ENCODE peak calls at places on chromosomes 11 and 22, in seven cellular contexts. One of them, this sample, is unnamed.

GRCh38 chr22:35631597-35631996 is 14.5 kb upstream of the MB start:
- DNase-seq in activated naive CD4-positive, alpha-beta T cell treated with Interleukin-2 at 50 U/mL for 16 hours: peak
- DNase-seq in activated CD8-positive, alpha-beta memory T cell treated with anti-CD3 and anti-CD28 coated beads for 4 hours: no peak
- DNase-seq in frontal cortex: no peak
- DNase-seq in stimulated activated CD4-positive, alpha-beta T cell treated with anti-CD3 and anti-CD28 coated beads, Interleukin-2, amount 100 ng/mL, for 48 hours: peak
- DNase-seq in NCI-H510A: peak
- DNase-seq in amniotic stem cell: no peak
- DNase-seq in this sample: no peak

GRCh38 chr22:27670701-27671412 is 130.7 kb downstream of the MN1 start:
- DNase-seq in NCI-H510A: no peak
- DNase-seq in frontal cortex: peak
- DNase-seq in amniotic stem cell: no peak
- DNase-seq in activated CD8-positive, alpha-beta memory T cell treated with anti-CD3 and anti-CD28 coated beads for 4 hours: no peak
- DNase-seq in stimulated activated CD4-positive, alpha-beta T cell treated with anti-CD3 and anti-CD28 coated beads, Interleukin-2, amount 100 ng/mL, for 48 hours: no peak
- DNase-seq in activated naive CD4-positive, alpha-beta T cell treated with Interleukin-2 at 50 U/mL for 16 hours: no peak
- DNase-seq in this sample: no peak

GRCh38 chr11:95229199-95230053 is 1.6 kb downstream of the SESN3 start:
- DNase-seq in activated CD8-positive, alpha-beta memory T cell treated with anti-CD3 and anti-CD28 coated beads for 4 hours: no peak
- DNase-seq in stimulated activated CD4-positive, alpha-beta T cell treated with anti-CD3 and anti-CD28 coated beads, Interleukin-2, amount 100 ng/mL, for 48 hours: no peak
- DNase-seq in frontal cortex: no peak
- DNase-seq in activated naive CD4-positive, alpha-beta T cell treated with Interleukin-2 at 50 U/mL for 16 hours: no peak
- DNase-seq in amniotic stem cell: peak
- DNase-seq in NCI-H510A: no peak
- DNase-seq in this sample: no peak

GRCh38 chr22:30404307-30404706 is 7.5 kb downstream of the SEC14L2 start:
- DNase-seq in activated naive CD4-positive, alpha-beta T cell treated with Interleukin-2 at 50 U/mL for 16 hours: no peak
- DNase-seq in activated CD8-positive, alpha-beta memory T cell treated with anti-CD3 and anti-CD28 coated beads for 4 hours: no peak
- DNase-seq in amniotic stem cell: no peak
- DNase-seq in NCI-H510A: no peak
- DNase-seq in frontal cortex: no peak
- DNase-seq in stimulated activated CD4-positive, alpha-beta T cell treated with anti-CD3 and anti-CD28 coated beads, Interleukin-2, amount 100 ng/mL, for 48 hours: no peak
- DNase-seq in this sample: no peak

GRCh38 chr11:45104790-45105084 is 41.7 kb upstream of the PRDM11 start:
- DNase-seq in amniotic stem cell: no peak
- DNase-seq in activated naive CD4-positive, alpha-beta T cell treated with Interleukin-2 at 50 U/mL for 16 hours: no peak
- DNase-seq in stimulated activated CD4-positive, alpha-beta T cell treated with anti-CD3 and anti-CD28 coated beads, Interleukin-2, amount 100 ng/mL, for 48 hours: no peak
- DNase-seq in activated CD8-positive, alpha-beta memory T cell treated with anti-CD3 and anti-CD28 coated beads for 4 hours: no peak
- DNase-seq in frontal cortex: no peak
- DNase-seq in NCI-H510A: no peak
- DNase-seq in this sample: no peak

GRCh38 chr11:124897681-124898680 is at the start of gene ROBO4:
- DNase-seq in activated CD8-positive, alpha-beta memory T cell treated with anti-CD3 and anti-CD28 coated beads for 4 hours: no peak
- DNase-seq in frontal cortex: no peak
- DNase-seq in stimulated activated CD4-positive, alpha-beta T cell treated with anti-CD3 and anti-CD28 coated beads, Interleukin-2, amount 100 ng/mL, for 48 hours: no peak
- DNase-seq in activated naive CD4-positive, alpha-beta T cell treated with Interleukin-2 at 50 U/mL for 16 hours: no peak
- DNase-seq in NCI-H510A: no peak
- DNase-seq in amniotic stem cell: peak
- DNase-seq in this sample: peak

GRCh38 chr11:73521621-73522020 is 76.3 kb downstream of the FAM168A start:
- DNase-seq in activated CD8-positive, alpha-beta memory T cell treated with anti-CD3 and anti-CD28 coated beads for 4 hours: no peak
- DNase-seq in amniotic stem cell: no peak
- DNase-seq in frontal cortex: no peak
- DNase-seq in NCI-H510A: no peak
- DNase-seq in stimulated activated CD4-positive, alpha-beta T cell treated with anti-CD3 and anti-CD28 coated beads, Interleukin-2, amount 100 ng/mL, for 48 hours: no peak
- DNase-seq in activated naive CD4-positive, alpha-beta T cell treated with Interleukin-2 at 50 U/mL for 16 hours: no peak
- DNase-seq in this sample: no peak

GRCh38 chr11:62108971-62109391 is 14.8 kb upstream of the INCENP start:
- DNase-seq in NCI-H510A: no peak
- DNase-seq in stimulated activated CD4-positive, alpha-beta T cell treated with anti-CD3 and anti-CD28 coated beads, Interleukin-2, amount 100 ng/mL, for 48 hours: no peak
- DNase-seq in activated CD8-positive, alpha-beta memory T cell treated with anti-CD3 and anti-CD28 coated beads for 4 hours: no peak
- DNase-seq in frontal cortex: no peak
- DNase-seq in amniotic stem cell: peak
- DNase-seq in activated naive CD4-positive, alpha-beta T cell treated with Interleukin-2 at 50 U/mL for 16 hours: no peak
- DNase-seq in this sample: no peak

GRCh38 chr11:129917231-129917630 is 21.9 kb upstream of the NFRKB start:
- DNase-seq in stimulated activated CD4-positive, alpha-beta T cell treated with anti-CD3 and anti-CD28 coated beads, Interleukin-2, amount 100 ng/mL, for 48 hours: no peak
- DNase-seq in NCI-H510A: no peak
- DNase-seq in activated CD8-positive, alpha-beta memory T cell treated with anti-CD3 and anti-CD28 coated beads for 4 hours: no peak
- DNase-seq in activated naive CD4-positive, alpha-beta T cell treated with Interleukin-2 at 50 U/mL for 16 hours: no peak
- DNase-seq in frontal cortex: no peak
- DNase-seq in amniotic stem cell: no peak
- DNase-seq in this sample: no peak

GRCh38 chr11:61907871-61908729 is 9.3 kb downstream of the RAB3IL1 start:
- DNase-seq in activated naive CD4-positive, alpha-beta T cell treated with Interleukin-2 at 50 U/mL for 16 hours: no peak
- DNase-seq in amniotic stem cell: no peak
- DNase-seq in activated CD8-positive, alpha-beta memory T cell treated with anti-CD3 and anti-CD28 coated beads for 4 hours: no peak
- DNase-seq in frontal cortex: no peak
- DNase-seq in NCI-H510A: no peak
- DNase-seq in stimulated activated CD4-positive, alpha-beta T cell treated with anti-CD3 and anti-CD28 coated beads, Interleukin-2, amount 100 ng/mL, for 48 hours: no peak
- DNase-seq in this sample: no peak

GRCh38 chr22:36164621-36165020 is 4.1 kb upstream of the APOL3 start:
- DNase-seq in frontal cortex: no peak
- DNase-seq in activated naive CD4-positive, alpha-beta T cell treated with Interleukin-2 at 50 U/mL for 16 hours: no peak
- DNase-seq in NCI-H510A: no peak
- DNase-seq in activated CD8-positive, alpha-beta memory T cell treated with anti-CD3 and anti-CD28 coated beads for 4 hours: no peak
- DNase-seq in amniotic stem cell: no peak
- DNase-seq in stimulated activated CD4-positive, alpha-beta T cell treated with anti-CD3 and anti-CD28 coated beads, Interleukin-2, amount 100 ng/mL, for 48 hours: no peak
- DNase-seq in this sample: no peak

GRCh38 chr11:131942878-131943277 is 572.5 kb downstream of the NTM start:
- DNase-seq in activated naive CD4-positive, alpha-beta T cell treated with Interleukin-2 at 50 U/mL for 16 hours: no peak
- DNase-seq in frontal cortex: no peak
- DNase-seq in amniotic stem cell: no peak
- DNase-seq in activated CD8-positive, alpha-beta memory T cell treated with anti-CD3 and anti-CD28 coated beads for 4 hours: no peak
- DNase-seq in NCI-H510A: no peak
- DNase-seq in stimulated activated CD4-positive, alpha-beta T cell treated with anti-CD3 and anti-CD28 coated beads, Interleukin-2, amount 100 ng/mL, for 48 hours: no peak
- DNase-seq in this sample: no peak

GRCh38 chr11:27770576-27770975 is 70.3 kb upstream of the BDNF start:
- DNase-seq in stimulated activated CD4-positive, alpha-beta T cell treated with anti-CD3 and anti-CD28 coated beads, Interleukin-2, amount 100 ng/mL, for 48 hours: no peak
- DNase-seq in activated naive CD4-positive, alpha-beta T cell treated with Interleukin-2 at 50 U/mL for 16 hours: no peak
- DNase-seq in NCI-H510A: no peak
- DNase-seq in activated CD8-positive, alpha-beta memory T cell treated with anti-CD3 and anti-CD28 coated beads for 4 hours: no peak
- DNase-seq in amniotic stem cell: no peak
- DNase-seq in frontal cortex: no peak
- DNase-seq in this sample: no peak

GRCh38 chr11:128323381-128323780 is 264.0 kb downstream of the ETS1 start:
- DNase-seq in amniotic stem cell: no peak
- DNase-seq in NCI-H510A: no peak
- DNase-seq in activated naive CD4-positive, alpha-beta T cell treated with Interleukin-2 at 50 U/mL for 16 hours: no peak
- DNase-seq in activated CD8-positive, alpha-beta memory T cell treated with anti-CD3 and anti-CD28 coated beads for 4 hours: no peak
- DNase-seq in frontal cortex: no peak
- DNase-seq in stimulated activated CD4-positive, alpha-beta T cell treated with anti-CD3 and anti-CD28 coated beads, Interleukin-2, amount 100 ng/mL, for 48 hours: no peak
- DNase-seq in this sample: no peak

GRCh38 chr11:26079966-26080365 is 252.0 kb upstream of the ANO3 start:
- DNase-seq in frontal cortex: no peak
- DNase-seq in activated naive CD4-positive, alpha-beta T cell treated with Interleukin-2 at 50 U/mL for 16 hours: no peak
- DNase-seq in stimulated activated CD4-positive, alpha-beta T cell treated with anti-CD3 and anti-CD28 coated beads, Interleukin-2, amount 100 ng/mL, for 48 hours: no peak
- DNase-seq in activated CD8-positive, alpha-beta memory T cell treated with anti-CD3 and anti-CD28 coated beads for 4 hours: no peak
- DNase-seq in amniotic stem cell: no peak
- DNase-seq in NCI-H510A: no peak
- DNase-seq in this sample: no peak

GRCh38 chr11:21552910-21553309 is 640.0 kb upstream of the ANO5 start:
- DNase-seq in activated naive CD4-positive, alpha-beta T cell treated with Interleukin-2 at 50 U/mL for 16 hours: no peak
- DNase-seq in activated CD8-positive, alpha-beta memory T cell treated with anti-CD3 and anti-CD28 coated beads for 4 hours: no peak
- DNase-seq in amniotic stem cell: no peak
- DNase-seq in frontal cortex: no peak
- DNase-seq in NCI-H510A: no peak
- DNase-seq in stimulated activated CD4-positive, alpha-beta T cell treated with anti-CD3 and anti-CD28 coated beads, Interleukin-2, amount 100 ng/mL, for 48 hours: no peak
- DNase-seq in this sample: no peak

GRCh38 chr11:120025606-120026335 is 112.1 kb downstream of the TRIM29 start:
- DNase-seq in frontal cortex: no peak
- DNase-seq in activated CD8-positive, alpha-beta memory T cell treated with anti-CD3 and anti-CD28 coated beads for 4 hours: no peak
- DNase-seq in amniotic stem cell: no peak
- DNase-seq in NCI-H510A: no peak
- DNase-seq in activated naive CD4-positive, alpha-beta T cell treated with Interleukin-2 at 50 U/mL for 16 hours: no peak
- DNase-seq in stimulated activated CD4-positive, alpha-beta T cell treated with anti-CD3 and anti-CD28 coated beads, Interleukin-2, amount 100 ng/mL, for 48 hours: no peak
- DNase-seq in this sample: no peak

GRCh38 chr11:8773916-8774537 is 91.4 kb downstream of the RPL27A start:
- DNase-seq in activated CD8-positive, alpha-beta memory T cell treated with anti-CD3 and anti-CD28 coated beads for 4 hours: no peak
- DNase-seq in activated naive CD4-positive, alpha-beta T cell treated with Interleukin-2 at 50 U/mL for 16 hours: no peak
- DNase-seq in frontal cortex: no peak
- DNase-seq in NCI-H510A: no peak
- DNase-seq in amniotic stem cell: no peak
- DNase-seq in stimulated activated CD4-positive, alpha-beta T cell treated with anti-CD3 and anti-CD28 coated beads, Interleukin-2, amount 100 ng/mL, for 48 hours: no peak
- DNase-seq in this sample: no peak

GRCh38 chr11:78231962-78232459 is 43.3 kb downstream of the USP35 start:
- DNase-seq in activated naive CD4-positive, alpha-beta T cell treated with Interleukin-2 at 50 U/mL for 16 hours: no peak
- DNase-seq in activated CD8-positive, alpha-beta memory T cell treated with anti-CD3 and anti-CD28 coated beads for 4 hours: no peak
- DNase-seq in frontal cortex: no peak
- DNase-seq in stimulated activated CD4-positive, alpha-beta T cell treated with anti-CD3 and anti-CD28 coated beads, Interleukin-2, amount 100 ng/mL, for 48 hours: no peak
- DNase-seq in amniotic stem cell: no peak
- DNase-seq in NCI-H510A: no peak
- DNase-seq in this sample: peak

GRCh38 chr11:3840870-3841425 is at the start of gene RHOG:
- DNase-seq in activated CD8-positive, alpha-beta memory T cell treated with anti-CD3 and anti-CD28 coated beads for 4 hours: no peak
- DNase-seq in activated naive CD4-positive, alpha-beta T cell treated with Interleukin-2 at 50 U/mL for 16 hours: no peak
- DNase-seq in stimulated activated CD4-positive, alpha-beta T cell treated with anti-CD3 and anti-CD28 coated beads, Interleukin-2, amount 100 ng/mL, for 48 hours: no peak
- DNase-seq in NCI-H510A: no peak
- DNase-seq in amniotic stem cell: peak
- DNase-seq in frontal cortex: peak
- DNase-seq in this sample: peak

GRCh38 chr11:13983081-13983751 is 20.7 kb downstream of the SPON1 start:
- DNase-seq in stimulated activated CD4-positive, alpha-beta T cell treated with anti-CD3 and anti-CD28 coated beads, Interleukin-2, amount 100 ng/mL, for 48 hours: no peak
- DNase-seq in amniotic stem cell: no peak
- DNase-seq in NCI-H510A: no peak
- DNase-seq in activated CD8-positive, alpha-beta memory T cell treated with anti-CD3 and anti-CD28 coated beads for 4 hours: no peak
- DNase-seq in frontal cortex: no peak
- DNase-seq in activated naive CD4-positive, alpha-beta T cell treated with Interleukin-2 at 50 U/mL for 16 hours: no peak
- DNase-seq in this sample: no peak

GRCh38 chr11:83194284-83195175 is 1.0 kb downstream of the ANKRD42 start:
- DNase-seq in stimulated activated CD4-positive, alpha-beta T cell treated with anti-CD3 and anti-CD28 coated beads, Interleukin-2, amount 100 ng/mL, for 48 hours: peak
- DNase-seq in frontal cortex: peak
- DNase-seq in activated CD8-positive, alpha-beta memory T cell treated with anti-CD3 and anti-CD28 coated beads for 4 hours: peak
- DNase-seq in amniotic stem cell: peak
- DNase-seq in activated naive CD4-positive, alpha-beta T cell treated with Interleukin-2 at 50 U/mL for 16 hours: peak
- DNase-seq in NCI-H510A: no peak
- DNase-seq in this sample: no peak

GRCh38 chr11:33996498-33997454 is 54.8 kb upstream of the CAPRIN1 start:
- DNase-seq in amniotic stem cell: peak
- DNase-seq in stimulated activated CD4-positive, alpha-beta T cell treated with anti-CD3 and anti-CD28 coated beads, Interleukin-2, amount 100 ng/mL, for 48 hours: peak
- DNase-seq in NCI-H510A: peak
- DNase-seq in activated CD8-positive, alpha-beta memory T cell treated with anti-CD3 and anti-CD28 coated beads for 4 hours: peak
- DNase-seq in activated naive CD4-positive, alpha-beta T cell treated with Interleukin-2 at 50 U/mL for 16 hours: peak
- DNase-seq in frontal cortex: peak
- DNase-seq in this sample: peak

GRCh38 chr11:101867951-101868350 is 46.9 kb upstream of the CEP126 start:
- DNase-seq in stimulated activated CD4-positive, alpha-beta T cell treated with anti-CD3 and anti-CD28 coated beads, Interleukin-2, amount 100 ng/mL, for 48 hours: no peak
- DNase-seq in NCI-H510A: no peak
- DNase-seq in amniotic stem cell: no peak
- DNase-seq in activated naive CD4-positive, alpha-beta T cell treated with Interleukin-2 at 50 U/mL for 16 hours: no peak
- DNase-seq in frontal cortex: no peak
- DNase-seq in activated CD8-positive, alpha-beta memory T cell treated with anti-CD3 and anti-CD28 coated beads for 4 hours: no peak
- DNase-seq in this sample: no peak

GRCh38 chr11:17161515-17161914 is 46.3 kb downstream of the PIK3C2A start:
- DNase-seq in frontal cortex: no peak
- DNase-seq in NCI-H510A: no peak
- DNase-seq in activated naive CD4-positive, alpha-beta T cell treated with Interleukin-2 at 50 U/mL for 16 hours: no peak
- DNase-seq in stimulated activated CD4-positive, alpha-beta T cell treated with anti-CD3 and anti-CD28 coated beads, Interleukin-2, amount 100 ng/mL, for 48 hours: no peak
- DNase-seq in amniotic stem cell: no peak
- DNase-seq in activated CD8-positive, alpha-beta memory T cell treated with anti-CD3 and anti-CD28 coated beads for 4 hours: no peak
- DNase-seq in this sample: no peak

GRCh38 chr11:76588455-76589325 is 81.9 kb downstream of the LRRC32 start:
- DNase-seq in activated naive CD4-positive, alpha-beta T cell treated with Interleukin-2 at 50 U/mL for 16 hours: peak
- DNase-seq in frontal cortex: no peak
- DNase-seq in amniotic stem cell: no peak
- DNase-seq in activated CD8-positive, alpha-beta memory T cell treated with anti-CD3 and anti-CD28 coated beads for 4 hours: peak
- DNase-seq in stimulated activated CD4-positive, alpha-beta T cell treated with anti-CD3 and anti-CD28 coated beads, Interleukin-2, amount 100 ng/mL, for 48 hours: peak
- DNase-seq in NCI-H510A: no peak
- DNase-seq in this sample: no peak

GRCh38 chr11:103499710-103500340 is 390.6 kb downstream of the DYNC2H1 start:
- DNase-seq in activated naive CD4-positive, alpha-beta T cell treated with Interleukin-2 at 50 U/mL for 16 hours: no peak
- DNase-seq in frontal cortex: no peak
- DNase-seq in activated CD8-positive, alpha-beta memory T cell treated with anti-CD3 and anti-CD28 coated beads for 4 hours: no peak
- DNase-seq in amniotic stem cell: no peak
- DNase-seq in NCI-H510A: no peak
- DNase-seq in stimulated activated CD4-positive, alpha-beta T cell treated with anti-CD3 and anti-CD28 coated beads, Interleukin-2, amount 100 ng/mL, for 48 hours: no peak
- DNase-seq in this sample: no peak

GRCh38 chr11:1778141-1778911 is 14.6 kb upstream of the CTSD start:
- DNase-seq in stimulated activated CD4-positive, alpha-beta T cell treated with anti-CD3 and anti-CD28 coated beads, Interleukin-2, amount 100 ng/mL, for 48 hours: no peak
- DNase-seq in activated naive CD4-positive, alpha-beta T cell treated with Interleukin-2 at 50 U/mL for 16 hours: no peak
- DNase-seq in frontal cortex: no peak
- DNase-seq in amniotic stem cell: no peak
- DNase-seq in NCI-H510A: no peak
- DNase-seq in activated CD8-positive, alpha-beta memory T cell treated with anti-CD3 and anti-CD28 coated beads for 4 hours: no peak
- DNase-seq in this sample: no peak

GRCh38 chr11:96000064-96000463 is 76.2 kb upstream of the MTMR2 start:
- DNase-seq in amniotic stem cell: no peak
- DNase-seq in activated CD8-positive, alpha-beta memory T cell treated with anti-CD3 and anti-CD28 coated beads for 4 hours: no peak
- DNase-seq in frontal cortex: no peak
- DNase-seq in NCI-H510A: no peak
- DNase-seq in stimulated activated CD4-positive, alpha-beta T cell treated with anti-CD3 and anti-CD28 coated beads, Interleukin-2, amount 100 ng/mL, for 48 hours: no peak
- DNase-seq in activated naive CD4-positive, alpha-beta T cell treated with Interleukin-2 at 50 U/mL for 16 hours: no peak
- DNase-seq in this sample: no peak

GRCh38 chr11:95512177-95512576 is 277.4 kb downstream of the FAM76B start:
- DNase-seq in stimulated activated CD4-positive, alpha-beta T cell treated with anti-CD3 and anti-CD28 coated beads, Interleukin-2, amount 100 ng/mL, for 48 hours: no peak
- DNase-seq in activated CD8-positive, alpha-beta memory T cell treated with anti-CD3 and anti-CD28 coated beads for 4 hours: no peak
- DNase-seq in frontal cortex: no peak
- DNase-seq in activated naive CD4-positive, alpha-beta T cell treated with Interleukin-2 at 50 U/mL for 16 hours: no peak
- DNase-seq in NCI-H510A: no peak
- DNase-seq in amniotic stem cell: peak
- DNase-seq in this sample: no peak

GRCh38 chr22:32695451-32695891 is 106.0 kb upstream of the TIMP3 start:
- DNase-seq in amniotic stem cell: no peak
- DNase-seq in NCI-H510A: no peak
- DNase-seq in frontal cortex: no peak
- DNase-seq in activated CD8-positive, alpha-beta memory T cell treated with anti-CD3 and anti-CD28 coated beads for 4 hours: no peak
- DNase-seq in activated naive CD4-positive, alpha-beta T cell treated with Interleukin-2 at 50 U/mL for 16 hours: no peak
- DNase-seq in stimulated activated CD4-positive, alpha-beta T cell treated with anti-CD3 and anti-CD28 coated beads, Interleukin-2, amount 100 ng/mL, for 48 hours: no peak
- DNase-seq in this sample: peak

GRCh38 chr11:9498457-9499078 is 37.8 kb downstream of the ZNF143 start:
- DNase-seq in activated naive CD4-positive, alpha-beta T cell treated with Interleukin-2 at 50 U/mL for 16 hours: no peak
- DNase-seq in stimulated activated CD4-positive, alpha-beta T cell treated with anti-CD3 and anti-CD28 coated beads, Interleukin-2, amount 100 ng/mL, for 48 hours: no peak
- DNase-seq in amniotic stem cell: no peak
- DNase-seq in NCI-H510A: no peak
- DNase-seq in activated CD8-positive, alpha-beta memory T cell treated with anti-CD3 and anti-CD28 coated beads for 4 hours: no peak
- DNase-seq in frontal cortex: no peak
- DNase-seq in this sample: no peak

GRCh38 chr11:125084057-125084416 is 20.9 kb downstream of the SLC37A2 start:
- DNase-seq in activated CD8-positive, alpha-beta memory T cell treated with anti-CD3 and anti-CD28 coated beads for 4 hours: no peak
- DNase-seq in activated naive CD4-positive, alpha-beta T cell treated with Interleukin-2 at 50 U/mL for 16 hours: no peak
- DNase-seq in amniotic stem cell: no peak
- DNase-seq in stimulated activated CD4-positive, alpha-beta T cell treated with anti-CD3 and anti-CD28 coated beads, Interleukin-2, amount 100 ng/mL, for 48 hours: no peak
- DNase-seq in NCI-H510A: no peak
- DNase-seq in frontal cortex: no peak
- DNase-seq in this sample: no peak

GRCh38 chr22:23753371-23753770 is 854 bp downstream of the VPREB3 start:
- DNase-seq in amniotic stem cell: no peak
- DNase-seq in activated naive CD4-positive, alpha-beta T cell treated with Interleukin-2 at 50 U/mL for 16 hours: no peak
- DNase-seq in frontal cortex: no peak
- DNase-seq in NCI-H510A: no peak
- DNase-seq in activated CD8-positive, alpha-beta memory T cell treated with anti-CD3 and anti-CD28 coated beads for 4 hours: no peak
- DNase-seq in stimulated activated CD4-positive, alpha-beta T cell treated with anti-CD3 and anti-CD28 coated beads, Interleukin-2, amount 100 ng/mL, for 48 hours: no peak
- DNase-seq in this sample: no peak

GRCh38 chr11:70497536-70498075 is 99.3 kb downstream of the CTTN start:
- DNase-seq in frontal cortex: no peak
- DNase-seq in amniotic stem cell: no peak
- DNase-seq in activated naive CD4-positive, alpha-beta T cell treated with Interleukin-2 at 50 U/mL for 16 hours: no peak
- DNase-seq in NCI-H510A: no peak
- DNase-seq in stimulated activated CD4-positive, alpha-beta T cell treated with anti-CD3 and anti-CD28 coated beads, Interleukin-2, amount 100 ng/mL, for 48 hours: no peak
- DNase-seq in activated CD8-positive, alpha-beta memory T cell treated with anti-CD3 and anti-CD28 coated beads for 4 hours: no peak
- DNase-seq in this sample: no peak

GRCh38 chr11:1546536-1547466 is 25.3 kb downstream of the DUSP8 start:
- DNase-seq in NCI-H510A: peak
- DNase-seq in amniotic stem cell: no peak
- DNase-seq in frontal cortex: peak
- DNase-seq in activated naive CD4-positive, alpha-beta T cell treated with Interleukin-2 at 50 U/mL for 16 hours: peak
- DNase-seq in stimulated activated CD4-positive, alpha-beta T cell treated with anti-CD3 and anti-CD28 coated beads, Interleukin-2, amount 100 ng/mL, for 48 hours: peak
- DNase-seq in activated CD8-positive, alpha-beta memory T cell treated with anti-CD3 and anti-CD28 coated beads for 4 hours: no peak
- DNase-seq in this sample: no peak

GRCh38 chr22:20728523-20729190 is 45.3 kb upstream of the SERPIND1 start:
- DNase-seq in frontal cortex: no peak
- DNase-seq in amniotic stem cell: no peak
- DNase-seq in stimulated activated CD4-positive, alpha-beta T cell treated with anti-CD3 and anti-CD28 coated beads, Interleukin-2, amount 100 ng/mL, for 48 hours: no peak
- DNase-seq in NCI-H510A: no peak
- DNase-seq in activated CD8-positive, alpha-beta memory T cell treated with anti-CD3 and anti-CD28 coated beads for 4 hours: no peak
- DNase-seq in activated naive CD4-positive, alpha-beta T cell treated with Interleukin-2 at 50 U/mL for 16 hours: no peak
- DNase-seq in this sample: no peak

GRCh38 chr11:19766810-19767209 is 54.2 kb downstream of the NAV2 start:
- DNase-seq in activated naive CD4-positive, alpha-beta T cell treated with Interleukin-2 at 50 U/mL for 16 hours: no peak
- DNase-seq in amniotic stem cell: no peak
- DNase-seq in frontal cortex: no peak
- DNase-seq in activated CD8-positive, alpha-beta memory T cell treated with anti-CD3 and anti-CD28 coated beads for 4 hours: no peak
- DNase-seq in NCI-H510A: no peak
- DNase-seq in stimulated activated CD4-positive, alpha-beta T cell treated with anti-CD3 and anti-CD28 coated beads, Interleukin-2, amount 100 ng/mL, for 48 hours: no peak
- DNase-seq in this sample: no peak